ENCODE peak calls at places on chromosomes 1 and 21, in nine cellular contexts. K is iPS DF 6.9, D is GM12864, U is endodermal cell, N is sigmoid colon, P is choroid plexus epithelial cell, X is A549, C is hepatocyte, R is RWPE2. F is an unnamed sample.

GRCh38 chr1:117609471-117609911 is 3.6 kb downstream of the TENT5C start:
- DNase-seq in K (no peak), D (no peak), U (peak), N (peak), P (no peak), X (no peak), C (no peak), R (no peak), F (no peak)

GRCh38 chr21:35922618-35923017 is 137.7 kb downstream of the SETD4 start:
- DNase-seq in K (no peak), D (no peak), U (no peak), N (no peak), P (no peak), X (no peak), C (no peak), R (no peak), F (no peak)

GRCh38 chr1:42733415-42734200 is 6.4 kb downstream of the CLDN19 start:
- DNase-seq in K (no peak), D (no peak), U (peak), N (no peak), P (no peak), X (no peak), C (no peak), R (no peak), F (no peak)

GRCh38 chr1:228236744-228237143 is 28.9 kb downstream of the OBSCN start:
- DNase-seq in K (no peak), D (no peak), U (peak), N (no peak), P (peak), X (no peak), C (peak), R (no peak), F (no peak)

GRCh38 chr21:26515257-26515656 is 57.8 kb downstream of the CYYR1 start:
- DNase-seq in K (no peak), D (no peak), U (no peak), N (no peak), P (no peak), X (no peak), C (no peak), R (no peak), F (no peak)

GRCh38 chr21:35764586-35764985 is 295.7 kb downstream of the SETD4 start:
- DNase-seq in K (no peak), D (no peak), U (no peak), N (no peak), P (no peak), X (no peak), C (no peak), R (no peak), F (no peak)

GRCh38 chr1:158809862-158810261 is 21.3 kb upstream of the MNDA start:
- DNase-seq in K (no peak), D (no peak), U (no peak), N (no peak), P (no peak), X (no peak), C (no peak), R (no peak), F (no peak)

GRCh38 chr1:208203127-208203847 is 40.9 kb downstream of the PLXNA2 start:
- DNase-seq in K (no peak), D (no peak), U (no peak), N (no peak), P (peak), X (peak), C (no peak), R (no peak), F (peak)

GRCh38 chr1:2049517-2050481 is at the start of gene PRKCZ:
- DNase-seq in K (peak), D (no peak), U (peak), N (peak), P (peak), X (peak), C (peak), R (peak), F (peak)

GRCh38 chr21:28588997-28589396 is 403.7 kb downstream of the LTN1 start:
- DNase-seq in K (no peak), D (no peak), U (no peak), N (no peak), P (no peak), X (no peak), C (no peak), R (no peak), F (no peak)

GRCh38 chr1:34478460-34479076 is 276.3 kb upstream of the GJB5 start:
- DNase-seq in K (no peak), D (no peak), U (peak), N (no peak), P (no peak), X (no peak), C (no peak), R (no peak), F (no peak)

GRCh38 chr1:31583082-31583994 is 7.0 kb downstream of the TINAGL1 start:
- DNase-seq in K (no peak), D (no peak), U (no peak), N (no peak), P (peak), X (no peak), C (no peak), R (no peak), F (no peak)

GRCh38 chr1:31580891-31581603 is 4.7 kb downstream of the TINAGL1 start:
- DNase-seq in K (no peak), D (no peak), U (peak), N (peak), P (no peak), X (no peak), C (no peak), R (no peak), F (no peak)

GRCh38 chr1:31580513-31580870 is 4.2 kb downstream of the TINAGL1 start:
- DNase-seq in K (no peak), D (no peak), U (peak), N (peak), P (peak), X (no peak), C (no peak), R (no peak), F (no peak)

GRCh38 chr1:31583995-31584868 is 7.9 kb downstream of the TINAGL1 start:
- DNase-seq in K (no peak), D (no peak), U (peak), N (peak), P (peak), X (no peak), C (peak), R (no peak), F (peak)

DNA sequence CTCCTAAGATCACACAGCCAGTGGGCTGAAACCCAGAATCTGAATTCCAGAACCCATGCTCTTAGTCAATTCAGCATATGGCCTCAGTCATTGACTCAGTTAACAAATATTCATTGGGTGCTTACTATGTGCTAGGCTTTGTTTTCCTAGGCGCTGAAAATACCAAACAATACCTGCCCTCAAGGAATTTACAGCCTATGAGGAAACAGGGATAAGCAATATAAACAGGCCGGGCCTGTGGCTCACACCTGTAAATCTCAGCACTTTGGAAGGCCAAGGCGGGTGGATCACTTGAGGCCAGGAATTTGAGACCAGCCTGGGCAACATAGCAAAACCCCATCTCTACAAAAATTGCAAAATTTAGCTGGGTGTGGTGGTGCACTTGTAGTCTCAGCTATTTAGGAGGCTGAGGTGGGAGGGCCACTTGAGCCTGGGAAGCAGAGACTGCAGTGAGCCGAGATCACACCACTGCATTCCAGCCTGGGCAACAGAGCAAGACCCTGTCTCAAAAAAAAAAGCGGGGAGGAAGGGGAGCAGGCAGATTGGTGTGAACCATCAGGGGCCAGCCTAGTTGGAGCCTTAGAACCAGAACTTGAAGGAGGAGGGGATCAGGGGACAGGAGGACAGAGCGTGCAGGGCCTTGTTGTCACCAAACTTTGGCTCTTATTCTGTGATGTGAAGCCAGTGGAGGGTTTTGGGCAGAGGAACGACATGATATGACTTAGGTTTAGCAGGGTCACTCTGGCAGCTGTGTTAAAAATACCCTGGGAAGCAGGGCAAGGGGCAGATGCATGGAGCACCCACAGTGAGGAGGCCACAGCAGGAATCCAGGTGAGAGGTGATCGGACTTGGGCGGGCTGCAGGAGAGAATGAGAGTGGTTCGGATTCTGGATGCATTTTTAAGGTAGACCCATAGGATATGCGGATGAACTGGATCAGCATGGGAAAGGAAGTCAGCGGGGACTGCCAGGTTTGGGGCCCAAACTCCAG is 5.8 kb downstream of the TINAGL1 start:
- DNase-seq in K (no peak), D (no peak), U (peak), N (no peak), P (no peak), X (no peak), C (no peak), R (no peak), F (no peak)
- H3K4me3 ChIP-seq in K (no peak), D (no peak), U (no peak), N (no peak), P (no peak), X (no peak), C (no peak), R (no peak), F (no peak)

GRCh38 chr1:20447794-20448193 is 38.2 kb downstream of the CAMK2N1 start:
- DNase-seq in K (no peak), D (no peak), U (no peak), N (no peak), P (no peak), X (no peak), C (no peak), R (no peak), F (no peak)

GRCh38 chr1:20449736-20450311 is 36.2 kb downstream of the CAMK2N1 start:
- DNase-seq in K (no peak), D (no peak), U (no peak), N (no peak), P (peak), X (no peak), C (no peak), R (no peak), F (no peak)

GRCh38 chr1:20445956-20446355 is 40.1 kb downstream of the CAMK2N1 start:
- DNase-seq in K (no peak), D (no peak), U (no peak), N (no peak), P (no peak), X (no peak), C (no peak), R (no peak), F (no peak)

GRCh38 chr1:20446796-20447195 is 39.2 kb downstream of the CAMK2N1 start:
- DNase-seq in K (no peak), D (no peak), U (no peak), N (no peak), P (no peak), X (no peak), C (no peak), R (no peak), F (no peak)

GRCh38 chr1:20448626-20449215 is 37.3 kb downstream of the CAMK2N1 start:
- DNase-seq in K (no peak), D (no peak), U (no peak), N (no peak), P (no peak), X (no peak), C (no peak), R (no peak), F (peak)
- H3K4me3 ChIP-seq in K (no peak), D (no peak), U (no peak), N (no peak), P (no peak), X (no peak), C (no peak), R (no peak), F (no peak)

DNA sequence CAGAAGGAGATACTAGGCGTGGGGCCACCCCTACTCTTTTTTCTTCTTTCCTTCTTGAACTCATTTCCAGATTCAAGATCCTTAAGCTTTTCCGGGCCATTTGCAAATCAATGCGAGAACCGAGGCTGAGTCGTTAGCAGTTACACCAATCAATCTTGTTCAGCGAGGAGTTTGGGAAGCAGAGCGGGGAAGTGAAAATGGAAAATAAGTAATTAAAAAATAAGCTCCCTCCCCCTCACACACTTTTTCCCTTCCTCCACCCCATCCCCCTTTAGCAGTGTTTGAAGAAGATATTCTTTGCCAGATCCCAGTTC is 1.7 kb upstream of the NEGR1 start:
- DNase-seq in K (no peak), D (no peak), U (no peak), N (no peak), P (no peak), X (no peak), C (no peak), R (no peak), F (no peak)
- H3K4me3 ChIP-seq in K (peak), D (no peak), U (peak), N (peak), P (peak), X (peak), C (peak), R (peak), F (peak)

GRCh38 chr21:45404726-45405270 is at the start of gene COL18A1:
- DNase-seq in K (no peak), D (no peak), U (peak), N (peak), P (peak), X (peak), C (peak), R (peak), F (peak)

GRCh38 chr21:45403133-45403824 is 1.7 kb upstream of the COL18A1 start:
- DNase-seq in K (no peak), D (no peak), U (peak), N (peak), P (no peak), X (no peak), C (no peak), R (peak), F (no peak)

GRCh38 chr21:45405271-45405818 is 380 bp downstream of the COL18A1 start:
- DNase-seq in K (no peak), D (no peak), U (peak), N (peak), P (peak), X (peak), C (peak), R (peak), F (peak)

GRCh38 chr21:45401916-45402900 is 2.8 kb upstream of the COL18A1 start:
- DNase-seq in K (no peak), D (no peak), U (peak), N (peak), P (no peak), X (no peak), C (no peak), R (peak), F (no peak)

GRCh38 chr21:45403825-45404725 is 890 bp upstream of the COL18A1 start:
- DNase-seq in K (peak), D (no peak), U (peak), N (peak), P (peak), X (no peak), C (peak), R (peak), F (peak)
- H3K4me3 ChIP-seq in K (peak), D (no peak), U (peak), N (peak), P (peak), X (peak), C (peak), R (peak), F (peak)

F was measured in upper lobe of left lung.